ENCODE peak calls at places on chromosomes 13 and 19, in ten cellular contexts. V, B, D, J, I, K, S, H, A and T are unnamed samples.

GRCh38 chr13:25654332-25654731 is 282.6 kb downstream of the ATP8A2 start:
- DNase-seq in V (no peak), B (no peak), D (no peak), J (no peak), I (peak; percentile 3), K (no peak), S (no peak), H (no peak), A (no peak), T (no peak)

GRCh38 chr19:55070755-55071502 is 4.7 kb upstream of the EPS8L1 start:
- DNase-seq in V (peak; percentile 58), B (no peak), D (no peak), J (peak; percentile 11), I (peak; percentile 80), K (no peak), S (no peak), H (no peak), A (no peak), T (no peak)

GRCh38 chr13:80551650-80552497 is 210.9 kb upstream of the SPRY2 start:
- DNase-seq in V (no peak), B (no peak), D (no peak), J (no peak), I (no peak), K (no peak), S (no peak), H (no peak), A (peak; percentile 28), T (no peak)

GRCh38 chr13:44605275-44605674 is 29.1 kb upstream of the TSC22D1 start:
- DNase-seq in V (no peak), B (no peak), D (no peak), J (no peak), I (no peak), K (no peak), S (no peak), H (no peak), A (no peak), T (no peak)

GRCh38 chr19:19120308-19121156 is 17.7 kb downstream of the TMEM161A start:
- DNase-seq in V (peak; percentile 62), B (no peak), D (no peak), J (peak; percentile 59), I (no peak), K (no peak), S (peak; percentile 48), H (no peak), A (no peak), T (peak; percentile 30)

GRCh38 chr13:83879431-83880171 is 2.7 kb downstream of the SLITRK1 start:
- DNase-seq in V (no peak), B (no peak), D (no peak), J (no peak), I (no peak), K (no peak), S (no peak), H (no peak), A (no peak), T (no peak)

GRCh38 chr19:47719047-47719885 is 6.0 kb downstream of the EHD2 start:
- DNase-seq in V (peak; percentile 99), B (no peak), D (no peak), J (peak; percentile 99), I (peak; percentile 100), K (no peak), S (no peak), H (no peak), A (no peak), T (no peak)

GRCh38 chr19:34173145-34173956 is 1.0 kb downstream of the LSM14A start:
- DNase-seq in V (peak; percentile 27), B (peak; percentile 19), D (peak; percentile 31), J (no peak), I (peak; percentile 27), K (no peak), S (peak; percentile 22), H (peak; percentile 6), A (no peak), T (no peak)

GRCh38 chr13:32746474-32746873 is 160.2 kb downstream of the PDS5B start:
- DNase-seq in V (no peak), B (no peak), D (no peak), J (no peak), I (peak; percentile 3), K (no peak), S (no peak), H (no peak), A (no peak), T (no peak)

GRCh38 chr13:30985637-30986205 is 53.3 kb downstream of the TEX26 start:
- DNase-seq in V (peak; percentile 79), B (no peak), D (no peak), J (no peak), I (peak; percentile 74), K (no peak), S (no peak), H (no peak), A (no peak), T (no peak)

GRCh38 chr19:29884466-29884865 is 57.6 kb upstream of the URI1 start:
- DNase-seq in V (no peak), B (no peak), D (no peak), J (no peak), I (no peak), K (no peak), S (no peak), H (no peak), A (no peak), T (no peak)

GRCh38 chr13:60562081-60562764 is 165.2 kb downstream of the TDRD3 start:
- DNase-seq in V (peak; percentile 10), B (no peak), D (no peak), J (no peak), I (no peak), K (no peak), S (no peak), H (no peak), A (no peak), T (no peak)

GRCh38 chr19:17522988-17523872 is 11.8 kb downstream of the PGLS start:
- DNase-seq in V (no peak), B (peak; percentile 79), D (no peak), J (no peak), I (no peak), K (peak; percentile 19), S (peak; percentile 82), H (peak; percentile 25), A (peak; percentile 84), T (peak; percentile 82)

GRCh38 chr19:17398902-17399527 is 5.0 kb upstream of the CCDC194 start:
- DNase-seq in V (no peak), B (no peak), D (no peak), J (no peak), I (no peak), K (no peak), S (no peak), H (no peak), A (no peak), T (no peak)

GRCh38 chr13:67204731-67205130 is 25.4 kb downstream of the PCDH9 start:
- DNase-seq in V (no peak), B (no peak), D (no peak), J (no peak), I (no peak), K (no peak), S (no peak), H (no peak), A (no peak), T (no peak)

GRCh38 chr13:32426191-32426980 is 1.5 kb downstream of the N4BP2L1 start:
- DNase-seq in V (no peak), B (peak; percentile 34), D (no peak), J (no peak), I (peak; percentile 68), K (peak; percentile 5), S (peak; percentile 36), H (no peak), A (peak; percentile 76), T (peak; percentile 69)

GRCh38 chr13:86572115-86572514 is 772.9 kb upstream of the SLITRK6 start:
- DNase-seq in V (peak; percentile 80), B (no peak), D (no peak), J (peak; percentile 21), I (peak; percentile 80), K (no peak), S (no peak), H (no peak), A (no peak), T (no peak)

GRCh38 chr19:37997911-37998344 is 90.9 kb downstream of the SIPA1L3 start:
- DNase-seq in V (peak; percentile 97), B (no peak), D (no peak), J (peak; percentile 72), I (peak; percentile 97), K (no peak), S (no peak), H (no peak), A (no peak), T (no peak)

GRCh38 chr13:106467406-106468122 is 67.9 kb downstream of the EFNB2 start:
- DNase-seq in V (no peak), B (no peak), D (no peak), J (no peak), I (no peak), K (no peak), S (no peak), H (no peak), A (no peak), T (no peak)

GRCh38 chr19:4732680-4733114 is 9.1 kb upstream of the DPP9 start:
- DNase-seq in V (peak; percentile 57), B (peak; percentile 29), D (peak; percentile 61), J (peak; percentile 26), I (peak; percentile 67), K (peak; percentile 13), S (peak; percentile 53), H (no peak), A (peak; percentile 74), T (peak; percentile 77)

GRCh38 chr19:46111376-46111775 is 13.1 kb downstream of the IGFL3 start:
- DNase-seq in V (no peak), B (no peak), D (no peak), J (no peak), I (no peak), K (no peak), S (no peak), H (no peak), A (no peak), T (no peak)

GRCh38 chr19:11453468-11454341 is 18.3 kb downstream of the PRKCSH start:
- DNase-seq in V (no peak), B (no peak), D (no peak), J (no peak), I (no peak), K (no peak), S (no peak), H (no peak), A (peak; percentile 50), T (peak; percentile 66)

GRCh38 chr19:19865750-19866598 is at the start of gene ZNF253:
- DNase-seq in V (peak; percentile 88), B (peak; percentile 82), D (peak; percentile 96), J (peak; percentile 65), I (peak; percentile 97), K (peak; percentile 93), S (peak; percentile 95), H (peak; percentile 79), A (peak; percentile 92), T (peak; percentile 96)

GRCh38 chr13:40442191-40442590 is 224.2 kb downstream of the FOXO1 start:
- DNase-seq in V (no peak), B (no peak), D (no peak), J (no peak), I (no peak), K (no peak), S (no peak), H (no peak), A (no peak), T (no peak)

GRCh38 chr13:49711218-49711863 is 20.1 kb upstream of the EBPL start:
- DNase-seq in V (peak; percentile 96), B (no peak), D (no peak), J (peak; percentile 58), I (peak; percentile 69), K (no peak), S (no peak), H (no peak), A (no peak), T (no peak)

GRCh38 chr13:73809561-73809960 is 324.6 kb downstream of the KLF12 start:
- DNase-seq in V (peak; percentile 87), B (no peak), D (no peak), J (peak; percentile 68), I (peak; percentile 11), K (no peak), S (no peak), H (no peak), A (no peak), T (no peak)

GRCh38 chr13:95714142-95714832 is 37.3 kb downstream of the DNAJC3 start:
- DNase-seq in V (peak; percentile 89), B (no peak), D (no peak), J (peak; percentile 38), I (peak; percentile 41), K (no peak), S (no peak), H (no peak), A (no peak), T (no peak)

GRCh38 chr13:110346661-110347067 is 39.6 kb downstream of the COL4A2 start:
- DNase-seq in V (no peak), B (no peak), D (peak; percentile 77), J (no peak), I (no peak), K (no peak), S (no peak), H (no peak), A (no peak), T (no peak)